ENCODE peak calls at places on chromosome 5, in eight cellular contexts. G is mucosa of descending colon; T is RPMI7951; I is GM23248; Z is adrenal gland; S is NCI-H1092; N is stimulated activated CD4-positive, alpha-beta T cell treated with anti-CD3 and anti-CD28 coated beads, TNF-alpha, amount 100 ng/mL, for 1 hour; L is astrocyte of the spinal cord. X is an unnamed sample.

GRCh38 chr5:129973716-129974426 is 69.6 kb downstream of the CHSY3 start:
- DNase-seq in G (no peak), T (no peak), I (peak; percentile 30), Z (no peak), S (no peak), N (no peak), L (peak; percentile 19), X (no peak)

GRCh38 chr5:104297076-104297475 is 734.5 kb upstream of the NUDT12 start:
- DNase-seq in G (no peak), T (no peak), I (no peak), Z (no peak), S (no peak), N (no peak), L (peak; percentile 27), X (no peak)

GRCh38 chr5:43428034-43428712 is 16.0 kb upstream of the CCL28 start:
- DNase-seq in G (no peak), T (peak; percentile 13), I (peak; percentile 62), Z (no peak), S (no peak), N (no peak), L (peak; percentile 19), X (no peak)

GRCh38 chr5:22242532-22242931 is 610.6 kb downstream of the CDH12 start:
- DNase-seq in G (no peak), T (peak; percentile 28), I (peak; percentile 26), Z (no peak), S (no peak), N (no peak), L (no peak), X (no peak)

GRCh38 chr5:10601246-10602030 is 37.6 kb downstream of the ANKRD33B start:
- DNase-seq in G (peak; percentile 80), T (peak; percentile 96), I (peak; percentile 94), Z (peak; percentile 54), S (peak; percentile 92), N (no peak), L (peak; percentile 92), X (peak; percentile 96)

GRCh38 chr5:179124329-179124852 is 64.2 kb downstream of the ZNF354C start:
- DNase-seq in G (no peak), T (no peak), I (no peak), Z (no peak), S (no peak), N (no peak), L (no peak), X (no peak)

GRCh38 chr5:140596364-140596763 is 31.7 kb downstream of the SLC35A4 start:
- DNase-seq in G (no peak), T (no peak), I (no peak), Z (peak; percentile 81), S (no peak), N (no peak), L (no peak), X (no peak)

GRCh38 chr5:88172847-88173758 is 95.5 kb downstream of the TMEM161B start:
- DNase-seq in G (no peak), T (peak; percentile 10), I (no peak), Z (no peak), S (no peak), N (no peak), L (no peak), X (no peak)

GRCh38 chr5:1919209-1919566 is 36.5 kb upstream of the IRX4 start:
- DNase-seq in G (no peak), T (no peak), I (no peak), Z (no peak), S (no peak), N (no peak), L (no peak), X (no peak)

GRCh38 chr5:43773032-43773830 is 170.3 kb downstream of the NNT start:
- DNase-seq in G (no peak), T (peak; percentile 63), I (peak; percentile 75), Z (no peak), S (no peak), N (no peak), L (peak; percentile 77), X (no peak)

GRCh38 chr5:54985301-54986268 is at the start of gene ESM1:
- DNase-seq in G (no peak), T (peak; percentile 25), I (peak; percentile 83), Z (no peak), S (no peak), N (no peak), L (peak; percentile 75), X (no peak)

GRCh38 chr5:57884346-57885102 is 401.9 kb upstream of the ACTBL2 start:
- DNase-seq in G (no peak), T (no peak), I (no peak), Z (no peak), S (no peak), N (no peak), L (no peak), X (no peak)

GRCh38 chr5:97044057-97044456 is 98.4 kb downstream of the LIX1 start:
- DNase-seq in G (no peak), T (peak; percentile 35), I (peak; percentile 47), Z (no peak), S (no peak), N (no peak), L (no peak), X (no peak)

GRCh38 chr5:146283344-146283761 is 55.3 kb upstream of the POU4F3 start:
- DNase-seq in G (no peak), T (peak; percentile 82), I (peak; percentile 82), Z (no peak), S (no peak), N (no peak), L (peak; percentile 91), X (no peak)

GRCh38 chr5:160030631-160031377 is 21.9 kb downstream of the TTC1 start:
- DNase-seq in G (no peak), T (no peak), I (peak; percentile 38), Z (no peak), S (no peak), N (no peak), L (peak; percentile 56), X (no peak)

GRCh38 chr5:116980581-116980980 is 406.0 kb upstream of the SEMA6A start:
- DNase-seq in G (no peak), T (no peak), I (no peak), Z (no peak), S (no peak), N (no peak), L (no peak), X (no peak)

GRCh38 chr5:25850581-25850980 is 1187.8 kb downstream of the CDH9 start:
- DNase-seq in G (no peak), T (no peak), I (no peak), Z (no peak), S (no peak), N (no peak), L (no peak), X (no peak)

GRCh38 chr5:151617383-151617840 is 26.3 kb upstream of the FAT2 start:
- DNase-seq in G (no peak), T (no peak), I (no peak), Z (no peak), S (no peak), N (no peak), L (no peak), X (no peak)

GRCh38 chr5:13831236-13831810 is 113.2 kb downstream of the DNAH5 start:
- DNase-seq in G (no peak), T (peak; percentile 40), I (peak; percentile 37), Z (no peak), S (no peak), N (no peak), L (peak; percentile 61), X (no peak)

GRCh38 chr5:135230326-135230925 is 168.6 kb downstream of the MACROH2A1 start:
- DNase-seq in G (peak; percentile 66), T (peak; percentile 79), I (peak; percentile 92), Z (peak; percentile 41), S (no peak), N (no peak), L (peak; percentile 77), X (peak; percentile 81)

GRCh38 chr5:120228262-120229031 is 235.7 kb upstream of the PRR16 start:
- DNase-seq in G (no peak), T (no peak), I (no peak), Z (no peak), S (no peak), N (no peak), L (no peak), X (no peak)

GRCh38 chr5:127313847-127314473 is 23.4 kb downstream of the MEGF10 start:
- DNase-seq in G (peak; percentile 60), T (peak; percentile 72), I (peak; percentile 73), Z (peak; percentile 63), S (no peak), N (peak; percentile 16), L (peak; percentile 36), X (no peak)

GRCh38 chr5:72234265-72234700 is 85.8 kb downstream of the MRPS27 start:
- DNase-seq in G (no peak), T (peak; percentile 63), I (peak; percentile 90), Z (no peak), S (no peak), N (no peak), L (peak; percentile 77), X (no peak)

GRCh38 chr5:10863763-10864383 is 102.8 kb upstream of the DAP start:
- DNase-seq in G (no peak), T (peak; percentile 53), I (peak; percentile 64), Z (peak; percentile 54), S (no peak), N (peak; percentile 7), L (peak; percentile 33), X (peak; percentile 54)

GRCh38 chr5:151118898-151119600 is 38.2 kb upstream of the TNIP1 start:
- DNase-seq in G (no peak), T (no peak), I (no peak), Z (no peak), S (no peak), N (no peak), L (no peak), X (no peak)

GRCh38 chr5:77235881-77236560 is 25.5 kb downstream of the PDE8B start:
- DNase-seq in G (no peak), T (no peak), I (no peak), Z (no peak), S (no peak), N (no peak), L (no peak), X (no peak)

GRCh38 chr5:124519396-124519795 is 227.0 kb downstream of the ZNF608 start:
- DNase-seq in G (no peak), T (peak; percentile 92), I (peak; percentile 91), Z (peak; percentile 21), S (no peak), N (no peak), L (peak; percentile 79), X (peak; percentile 44)

GRCh38 chr5:95565280-95565920 is 10.5 kb downstream of the ARSK start:
- DNase-seq in G (no peak), T (no peak), I (peak; percentile 9), Z (no peak), S (no peak), N (no peak), L (peak; percentile 30), X (no peak)

GRCh38 chr5:16492398-16493175 is 27.0 kb upstream of the ZNF622 start:
- DNase-seq in G (peak; percentile 66), T (peak; percentile 53), I (peak; percentile 93), Z (no peak), S (no peak), N (no peak), L (peak; percentile 35), X (no peak)

GRCh38 chr5:67010684-67011409 is 185.8 kb downstream of the CD180 start:
- DNase-seq in G (no peak), T (peak; percentile 84), I (peak; percentile 89), Z (peak; percentile 40), S (no peak), N (no peak), L (peak; percentile 87), X (no peak)

GRCh38 chr5:149040421-149040820 is 22.4 kb downstream of the SH3TC2 start:
- DNase-seq in G (no peak), T (no peak), I (no peak), Z (no peak), S (no peak), N (no peak), L (no peak), X (no peak)

GRCh38 chr5:79613571-79613970 is 1.3 kb downstream of the TENT2 start:
- DNase-seq in G (no peak), T (no peak), I (peak; percentile 33), Z (no peak), S (no peak), N (no peak), L (no peak), X (no peak)

GRCh38 chr5:33827885-33828284 is 63.9 kb downstream of the ADAMTS12 start:
- DNase-seq in G (no peak), T (peak; percentile 92), I (peak; percentile 71), Z (no peak), S (no peak), N (no peak), L (no peak), X (no peak)

GRCh38 chr5:119529811-119530210 is 77.5 kb downstream of the HSD17B4 start:
- DNase-seq in G (no peak), T (no peak), I (no peak), Z (no peak), S (no peak), N (no peak), L (no peak), X (no peak)

X was measured in tibial artery.